ENCODE peak calls at places on chromosomes 1 and 21, in four cellular contexts. T is cardiac muscle cell; W is CD8-positive, alpha-beta T cell; N is adrenal gland. K is an unnamed sample. For H3K9me3, the result is how much of the 10 kb centered on the place peaks cover.

GRCh38 chr1:6460349-6461236 is 5.4 kb downstream of the TNFRSF25 start:
- DNase-seq in T (peak), N (no peak), W (peak), K (peak)

GRCh38 chr1:181089017-181089776 is 697 bp downstream of the IER5 start:
- DNase-seq in N (peak), T (no peak), W (peak), K (peak)

GRCh38 chr1:215835951-215836350 is 268.8 kb downstream of the KCTD3 start:
- DNase-seq in W (no peak), T (peak), N (no peak), K (no peak)

GRCh38 chr1:184889902-184890301 is 84.4 kb downstream of the NIBAN1 start:
- DNase-seq in N (no peak), W (no peak), T (peak), K (no peak)

GRCh38 chr1:21468597-21468996 is 28.7 kb downstream of the NBPF3 start:
- DNase-seq in N (no peak), W (no peak), T (peak), K (no peak)

GRCh38 chr1:42680921-42681683 is 1.1 kb upstream of the YBX1 start:
- DNase-seq in W (no peak), N (no peak), T (peak), K (no peak)

GRCh38 chr1:117427297-117427696 is 60.0 kb downstream of the MAN1A2 start:
- DNase-seq in N (no peak), T (no peak), W (no peak), K (no peak)

GRCh38 chr1:42316292-42316691 is 18.7 kb downstream of the FOXJ3 start:
- DNase-seq in W (no peak), N (no peak), T (no peak), K (no peak)

GRCh38 chr1:182357913-182358312 is 33.7 kb downstream of the GLUL start:
- DNase-seq in N (no peak), W (no peak), T (no peak), K (no peak)

GRCh38 chr1:170695955-170696590 is 32.1 kb downstream of the PRRX1 start:
- DNase-seq in N (no peak), W (no peak), T (peak), K (no peak)

GRCh38 chr1:8754993-8755392 is 62.4 kb downstream of the RERE start:
- DNase-seq in N (no peak), T (no peak), W (no peak), K (no peak)

GRCh38 chr1:235737751-235738150 is 88.2 kb upstream of the GNG4 start:
- DNase-seq in T (no peak), W (no peak), N (no peak), K (no peak)

GRCh38 chr21:37139154-37139553 is 66.1 kb downstream of the TTC3 start:
- DNase-seq in W (no peak), T (no peak), N (no peak), K (no peak)

GRCh38 chr1:31507221-31507620 is 69.1 kb upstream of the TINAGL1 start:
- DNase-seq in N (no peak), T (no peak), W (no peak), K (no peak)

GRCh38 chr1:169108897-169109560 is 2.5 kb downstream of the ATP1B1 start:
- DNase-seq in T (peak), W (no peak), N (peak), K (no peak)

GRCh38 chr1:183473286-183473536 is 912 bp downstream of the SMG7 start:
- DNase-seq in T (no peak), N (no peak), W (no peak), K (no peak)

GRCh38 chr1:50329332-50329932 is 93.8 kb downstream of the DMRTA2 start:
- DNase-seq in W (no peak), N (no peak), T (peak), K (no peak)

GRCh38 chr1:235938714-235939487 is 72.2 kb upstream of the LYST start:
- DNase-seq in T (no peak), N (no peak), W (no peak), K (no peak)

GRCh38 chr1:84089470-84090261 is 54.4 kb upstream of the PRKACB start:
- DNase-seq in N (no peak), W (no peak), T (peak), K (no peak)

GRCh38 chr1:8862528-8862927 is 16.0 kb downstream of the ENO1 start:
- DNase-seq in T (peak), W (peak), N (no peak), K (peak)

GRCh38 chr1:6889875-6890480 is 104.7 kb downstream of the CAMTA1 start:
- DNase-seq in N (peak), W (no peak), T (peak), K (peak)

GRCh38 chr1:37476087-37476452 is 1.7 kb downstream of the ZC3H12A start:
- DNase-seq in W (no peak), T (no peak), N (no peak), K (no peak)

GRCh38 chr21:39452207-39452964 is 616 bp downstream of the SH3BGR start:
- DNase-seq in W (no peak), T (peak), N (no peak), K (no peak)

GRCh38 chr1:99570486-99571089 is 75.3 kb upstream of the PALMD start:
- DNase-seq in N (no peak), W (no peak), T (no peak), K (no peak)

GRCh38 chr1:7521803-7522202 is 249.3 kb upstream of the VAMP3 start:
- DNase-seq in T (no peak), W (no peak), N (no peak), K (no peak)

GRCh38 chr1:218301217-218301616 is 16.1 kb downstream of the RRP15 start:
- DNase-seq in T (no peak), W (no peak), N (no peak), K (no peak)

GRCh38 chr1:94720091-94720793 is 99.9 kb upstream of the SLC44A3 start:
- DNase-seq in T (no peak), W (no peak), N (peak), K (no peak)

GRCh38 chr1:201903135-201903534 is 14.4 kb downstream of the SHISA4 start:
- DNase-seq in T (peak), N (no peak), W (no peak), K (no peak)
- H3K27ac ChIP-seq in T (peak), N (no peak), W (no peak), K (no peak)

DNA sequence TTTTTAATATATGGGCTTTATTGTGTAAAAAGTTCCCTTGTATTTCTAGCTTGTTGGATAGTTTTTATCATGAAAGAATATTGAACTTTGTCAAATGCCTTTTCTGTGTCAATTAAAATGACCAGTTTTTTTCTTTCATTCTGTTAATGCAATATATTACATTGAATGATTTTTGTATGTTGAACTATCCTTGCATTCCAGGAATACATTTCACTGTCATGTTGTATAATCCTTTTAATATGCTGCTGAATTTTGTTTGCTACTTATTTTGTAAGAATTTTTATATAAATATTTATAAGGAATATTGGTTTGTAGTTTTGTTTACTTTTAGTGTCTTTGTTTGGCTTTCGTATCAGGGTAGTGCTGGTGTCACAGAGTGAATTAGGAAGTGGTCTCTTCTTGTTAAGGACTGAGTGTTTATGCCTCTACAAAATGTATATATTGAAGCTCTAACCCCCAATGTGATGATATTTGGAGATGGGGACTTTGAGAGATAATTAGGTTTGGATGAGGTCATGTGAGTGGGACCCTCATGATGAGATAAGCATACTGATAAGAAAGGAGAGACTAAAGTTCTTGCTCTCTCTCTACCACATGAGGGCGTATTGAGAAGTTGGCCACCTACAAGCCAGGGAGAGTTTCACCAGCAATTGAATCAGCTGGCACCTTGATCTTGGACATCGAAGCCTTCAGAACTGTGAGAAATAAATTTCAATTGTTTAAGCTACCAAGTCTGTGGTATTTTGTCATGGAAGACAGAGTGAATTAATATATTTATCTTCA is 12.0 kb upstream of the SLAMF6 start:
- DNase-seq in T (no peak), W (no peak), N (no peak), K (no peak)
- TF ChIP-seq CTCF in T (no peak), W (no peak), N (no peak), K (no peak)

GRCh38 chr1:15693371-15693770 is 9.3 kb downstream of the PLEKHM2 start:
- DNase-seq in W (no peak), N (no peak), T (no peak), K (no peak)
- H3K9me3 ChIP-seq in W (under half), N (under half), T (under half), K (under half)

GRCh38 chr1:225851810-225852209 is 30.4 kb downstream of the TMEM63A start:
- DNase-seq in W (no peak), T (no peak), N (no peak), K (no peak)
- H3K27ac ChIP-seq in W (peak), T (no peak), N (no peak), K (no peak)

GRCh38 chr1:229217716-229218115 is 53.2 kb upstream of the RAB4A start:
- DNase-seq in N (no peak), W (no peak), T (no peak), K (no peak)
- TF ChIP-seq CTCF in N (no peak), W (no peak), T (no peak), K (no peak)

GRCh38 chr1:28878796-28879195 is 35.6 kb upstream of the EPB41 start:
- DNase-seq in T (no peak), N (no peak), W (no peak), K (no peak)
- H3K9me3 ChIP-seq in T (under half), N (under half), W (under half), K (under half)

GRCh38 chr1:156709031-156709430 is 3.6 kb upstream of the CRABP2 start:
- DNase-seq in N (no peak), T (no peak), W (no peak), K (no peak)
- H3K27ac ChIP-seq in N (no peak), T (peak), W (no peak), K (no peak)

GRCh38 chr1:224435999-224436398 is 1.4 kb upstream of the WDR26 start:
- DNase-seq in T (no peak), W (no peak), N (no peak), K (no peak)
- TF ChIP-seq CTCF in T (no peak), W (no peak), N (no peak), K (no peak)

DNA sequence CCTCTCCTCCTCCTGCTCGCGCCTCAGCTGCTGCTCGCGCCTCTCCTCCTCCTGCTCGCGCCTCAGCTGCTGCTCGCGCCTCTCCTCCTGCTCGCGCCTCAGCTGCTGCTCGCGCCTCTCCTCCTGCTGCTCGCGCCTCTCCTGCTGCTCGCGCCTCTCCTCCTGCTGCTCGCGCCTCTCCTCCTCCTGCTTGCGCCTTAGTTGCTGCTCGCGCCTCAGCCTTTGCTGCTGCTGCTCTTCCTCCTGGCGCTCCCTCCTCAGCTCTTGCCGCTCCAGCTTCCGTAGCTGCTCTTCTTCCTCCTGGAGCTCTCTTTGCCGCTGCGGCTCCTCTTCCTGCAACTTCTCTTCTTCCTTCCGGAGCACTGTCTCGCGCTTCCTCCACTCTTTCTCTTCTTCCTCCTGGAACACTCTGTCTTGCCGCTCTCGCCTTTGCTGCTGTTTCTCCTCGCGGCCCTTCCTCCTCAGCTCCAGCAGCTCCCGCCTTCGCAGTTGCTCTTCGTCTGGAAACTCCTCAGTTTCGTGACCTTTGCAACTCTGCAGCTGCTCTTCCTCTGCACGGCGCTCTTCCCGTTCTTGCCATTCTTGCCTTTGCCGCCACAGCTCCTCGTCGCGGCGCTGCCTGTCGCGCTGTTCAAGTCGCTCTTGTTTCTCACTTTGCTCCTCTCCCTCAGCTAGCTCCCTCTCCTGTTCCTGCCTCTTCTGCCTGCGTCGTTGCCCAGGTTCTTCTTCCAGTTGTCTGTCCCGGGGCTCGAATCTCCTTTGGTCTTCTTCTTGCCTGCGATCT is 3.0 kb downstream of the TCHH start:
- DNase-seq in W (no peak), N (no peak), T (peak), K (no peak)
- H3K9me3 ChIP-seq in W (under half), N (under half), T (under half), K (under half)

K was measured in CD4-positive, alpha-beta T cell.